ENCODE peak calls at places on chromosome 18, in four cellular contexts. C is PC-9, M is right lobe of liver, S is suprapubic skin. A is an unnamed sample.
A peak's percentile ranks its signal among the peaks of the same experiment; 100 is the strongest.

GRCh38 chr18:78875268-78875997 is 104.2 kb upstream of the SALL3 start:
- DNase-seq in C (no peak), M (no peak), S (peak; percentile 35), A (no peak)

GRCh38 chr18:9688036-9688741 is 19.9 kb upstream of the RAB31 start:
- DNase-seq in C (no peak), M (no peak), S (no peak), A (no peak)

GRCh38 chr18:9413586-9413985 is 61.7 kb upstream of the RALBP1 start:
- DNase-seq in C (peak; percentile 47), M (no peak), S (no peak), A (peak; percentile 44)

GRCh38 chr18:55189972-55190371 is 230.7 kb upstream of the CCDC68 start:
- DNase-seq in C (peak; percentile 54), M (no peak), S (no peak), A (no peak)

GRCh38 chr18:74526478-74526877 is 7.8 kb upstream of the CNDP1 start:
- DNase-seq in C (peak; percentile 71), M (no peak), S (no peak), A (no peak)

GRCh38 chr18:10142056-10142455 is 228.2 kb downstream of the VAPA start:
- DNase-seq in C (no peak), M (no peak), S (no peak), A (no peak)

GRCh38 chr18:75189696-75190095 is 19.2 kb downstream of the PTGR3 start:
- DNase-seq in C (no peak), M (no peak), S (no peak), A (no peak)

GRCh38 chr18:33755918-33756590 is 178.0 kb downstream of the ASXL3 start:
- DNase-seq in C (peak; percentile 46), M (no peak), S (no peak), A (peak; percentile 69)

GRCh38 chr18:78659748-78660147 is 319.9 kb upstream of the SALL3 start:
- DNase-seq in C (no peak), M (no peak), S (no peak), A (no peak)

GRCh38 chr18:26017929-26018328 is 72.5 kb downstream of the SS18 start:
- DNase-seq in C (no peak), M (no peak), S (no peak), A (no peak)

GRCh38 chr18:31716362-31716761 is 32.0 kb upstream of the B4GALT6 start:
- DNase-seq in C (no peak), M (no peak), S (no peak), A (no peak)

GRCh38 chr18:46050268-46050667 is 21.8 kb downstream of the PSTPIP2 start:
- DNase-seq in C (no peak), M (no peak), S (peak; percentile 49), A (no peak)

GRCh38 chr18:37565985-37566478 is 434 bp upstream of the CELF4 start:
- DNase-seq in C (no peak), M (no peak), S (no peak), A (no peak)

GRCh38 chr18:64993695-64994094 is 757.1 kb upstream of the CDH7 start:
- DNase-seq in C (no peak), M (no peak), S (no peak), A (no peak)

GRCh38 chr18:69900941-69901340 is 46.7 kb downstream of the CD226 start:
- DNase-seq in C (no peak), M (no peak), S (no peak), A (no peak)
- TF ChIP-seq CTCF in C (peak; percentile 40), M (no peak), S (no peak), A (no peak)

DNA sequence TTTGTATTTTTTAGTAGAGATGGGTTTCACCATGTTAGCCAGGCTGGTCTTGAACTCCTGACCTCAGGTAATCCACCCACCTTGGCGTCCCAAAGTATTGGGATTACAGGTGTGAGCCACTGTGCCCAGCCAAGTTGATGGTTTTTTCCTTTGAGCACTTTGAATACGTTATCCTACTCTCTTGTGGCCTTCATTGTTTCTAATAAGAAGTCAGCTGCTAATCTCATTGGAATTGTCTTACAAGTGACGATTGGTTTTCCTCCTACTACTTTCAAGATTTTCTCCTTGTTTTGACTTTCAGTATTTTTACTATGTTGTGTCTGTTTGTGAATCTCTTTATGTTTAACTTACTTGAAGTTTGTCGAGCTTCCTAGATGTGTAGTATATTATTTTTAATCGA is 88.5 kb downstream of the TMEM200C start:
- DNase-seq in C (no peak), M (no peak), S (no peak), A (no peak)
- H3K9me3 ChIP-seq in C (no peaks in the 10 kb centered on the region), M (no peaks in the 10 kb centered on the region), S (no peaks in the 10 kb centered on the region), A (no peaks in the 10 kb centered on the region)

GRCh38 chr18:14936313-14936712 is 188.3 kb downstream of the ANKRD30B start:
- DNase-seq in C (no peak), M (no peak), S (no peak), A (no peak)
- H3K27ac ChIP-seq in C (no peak overlapping the region), M (no peak overlapping the region), S (no peak overlapping the region), A (no peak overlapping the region)

GRCh38 chr18:36537289-36537688 is 239.8 kb downstream of the FHOD3 start:
- DNase-seq in C (no peak), M (no peak), S (no peak), A (no peak)
- TF ChIP-seq CTCF in C (no peak), M (no peak), S (no peak), A (no peak)

DNA sequence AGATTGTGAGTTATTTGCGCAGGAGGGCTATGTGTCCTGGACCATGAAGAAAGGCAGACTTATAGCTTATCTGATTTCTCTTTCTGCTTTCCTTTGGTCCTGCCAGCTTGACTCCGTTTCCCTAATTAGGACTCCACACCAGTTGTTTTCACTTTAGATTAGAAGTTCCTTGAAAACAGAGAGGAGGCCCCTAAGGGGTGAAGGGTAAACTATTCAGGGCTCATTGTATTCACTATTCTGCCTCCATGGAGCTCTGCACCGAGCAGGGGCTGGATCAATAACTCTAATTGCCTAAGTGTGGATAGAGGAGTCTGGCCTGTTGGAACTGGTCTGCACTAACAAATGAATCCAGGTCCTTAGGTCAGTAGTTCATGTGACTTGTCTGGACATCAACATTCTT is 36.2 kb upstream of the SKA1 start:
- DNase-seq in C (no peak), M (no peak), S (no peak), A (no peak)
- H3K9me3 ChIP-seq in C (no peaks in the 10 kb centered on the region), M (no peaks in the 10 kb centered on the region), S (no peaks in the 10 kb centered on the region), A (peaks cover 4% of the 10 kb centered on the region)

DNA sequence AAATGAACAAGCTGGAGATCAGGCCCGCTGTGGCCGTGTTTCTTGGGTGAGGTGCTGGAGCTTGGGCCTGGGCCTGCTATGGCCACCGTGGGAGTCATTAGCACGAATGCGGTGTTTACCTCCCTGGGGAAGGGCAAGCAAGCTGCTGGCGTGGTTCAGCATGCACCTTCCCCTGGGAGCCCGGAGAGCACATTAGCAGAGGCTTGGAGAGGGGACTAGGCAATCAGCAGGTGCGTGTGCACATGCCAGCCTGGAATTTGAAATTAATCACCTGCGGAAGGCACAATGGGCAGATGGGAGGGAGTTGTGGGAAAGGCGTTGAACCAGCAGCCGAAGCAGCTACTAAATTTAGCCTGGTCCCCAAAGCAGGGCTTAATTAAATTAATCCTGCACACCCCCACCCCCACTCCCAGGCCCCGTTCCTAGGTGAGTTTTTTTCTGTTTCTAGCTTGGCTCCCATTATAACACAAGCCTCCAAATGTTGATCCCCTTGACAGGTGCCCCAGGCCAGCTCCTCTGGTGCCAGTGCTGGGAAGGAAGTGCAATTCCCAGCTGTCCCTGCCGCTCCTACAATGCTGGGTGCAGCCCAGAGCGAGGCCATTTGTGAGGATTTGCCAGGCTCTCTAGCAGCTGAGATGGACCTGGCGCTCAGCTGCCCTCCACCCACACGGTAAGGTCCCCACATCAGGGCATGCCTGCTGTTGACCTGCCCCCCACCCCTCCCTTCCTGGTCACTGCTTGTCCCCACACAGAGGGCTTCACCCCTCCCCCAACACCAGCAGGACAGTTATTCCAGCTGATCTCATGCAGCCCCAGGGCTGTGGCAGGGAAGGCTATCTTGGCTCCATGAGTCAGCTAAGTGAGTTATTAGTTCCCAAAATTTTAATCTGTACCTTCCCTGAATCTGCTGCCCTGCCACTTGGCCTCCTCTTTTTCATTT is 115.0 kb downstream of the ZBTB7C start:
- DNase-seq in C (peak; percentile 39), M (no peak), S (peak; percentile 70), A (no peak)
- H3K27ac ChIP-seq in C (peak overlapping the region; percentile 5), M (no peak overlapping the region), S (no peak overlapping the region), A (no peak overlapping the region)

GRCh38 chr18:1914489-1914888 is 656.8 kb downstream of the METTL4 start:
- DNase-seq in C (peak; percentile 39), M (no peak), S (no peak), A (no peak)
- TF ChIP-seq CTCF in C (peak; percentile 71), M (no peak), S (no peak), A (no peak)

GRCh38 chr18:14969507-14969906 is 221.5 kb downstream of the ANKRD30B start:
- DNase-seq in C (no peak), M (no peak), S (peak; percentile 21), A (no peak)
- H3K9me3 ChIP-seq in C (no peaks in the 10 kb centered on the region), M (no peaks in the 10 kb centered on the region), S (no peaks in the 10 kb centered on the region), A (peaks cover 48% of the 10 kb centered on the region)

GRCh38 chr18:515156-515815 is 14.8 kb upstream of the COLEC12 start:
- DNase-seq in C (no peak), M (no peak), S (no peak), A (no peak)
- H3K27ac ChIP-seq in C (no peak overlapping the region), M (no peak overlapping the region), S (no peak overlapping the region), A (no peak overlapping the region)

DNA sequence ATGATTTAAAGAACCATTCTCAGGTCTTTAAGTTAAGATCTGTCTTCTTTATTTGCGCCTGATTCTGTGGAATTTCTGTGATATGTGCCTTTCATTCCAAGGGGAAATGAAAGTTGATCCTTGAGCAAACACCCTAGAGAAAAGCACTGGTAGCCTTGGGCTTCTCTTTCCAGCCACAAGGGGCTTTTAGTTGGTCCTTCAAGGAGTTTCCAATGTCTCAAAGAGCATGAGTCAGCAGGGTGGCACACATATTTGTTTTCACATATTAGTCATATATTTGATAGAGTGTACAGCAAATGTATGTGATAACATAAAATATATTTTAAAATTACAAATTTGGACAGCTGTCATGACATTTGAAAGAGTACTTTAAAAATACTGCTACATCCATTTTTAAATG is 339.5 kb downstream of the TXNL1 start:
- DNase-seq in C (peak; percentile 94), M (no peak), S (no peak), A (no peak)
- TF ChIP-seq CTCF in C (peak; percentile 68), M (no peak), S (no peak), A (peak; percentile 47)